ENCODE peak calls at places on chromosomes 5 and 9, in five cellular contexts. R is HEK293T, X is iPS-NIHi11, D is Ammon's horn, M is A549. Z is an unnamed sample.

GRCh38 chr9:15104826-15105420 is 194.7 kb upstream of the FREM1 start:
- DNase-seq in X (peak), D (peak), M (peak), R (peak), Z (peak)

GRCh38 chr5:127586811-127587210 is 62.1 kb upstream of the CTXN3 start:
- DNase-seq in D (no peak), M (no peak), X (no peak), R (no peak), Z (no peak)

GRCh38 chr5:119435436-119436132 is 16.7 kb upstream of the HSD17B4 start:
- DNase-seq in D (peak), M (peak), X (peak), R (peak), Z (no peak)

GRCh38 chr5:181223041-181223728 is at the start of gene TRIM41:
- DNase-seq in X (peak), R (peak), D (peak), M (peak), Z (peak)

GRCh38 chr9:134289241-134289875 is 36.9 kb upstream of the RXRA start:
- DNase-seq in X (no peak), R (no peak), M (no peak), D (no peak), Z (no peak)

GRCh38 chr5:176408590-176408989 is 7.7 kb downstream of the CLTB start:
- DNase-seq in R (no peak), M (no peak), X (no peak), D (no peak), Z (no peak)

GRCh38 chr9:114314881-114315722 is 7.8 kb upstream of the ORM1 start:
- DNase-seq in D (no peak), X (no peak), R (peak), M (no peak), Z (peak)

GRCh38 chr5:157473383-157474370 is 13.7 kb downstream of the NIPAL4 start:
- DNase-seq in M (no peak), D (no peak), R (no peak), X (no peak), Z (no peak)

GRCh38 chr5:142904421-142904820 is 134.2 kb downstream of the ARHGAP26 start:
- DNase-seq in D (no peak), X (peak), R (no peak), M (no peak), Z (no peak)

GRCh38 chr5:166493042-166493441 is 1798.4 kb upstream of the WWC1 start:
- DNase-seq in M (no peak), D (no peak), X (no peak), R (no peak), Z (no peak)

GRCh38 chr5:34740306-34740891 is 84.3 kb downstream of the RAI14 start:
- DNase-seq in D (no peak), M (no peak), X (no peak), R (no peak), Z (no peak)

GRCh38 chr5:75091597-75091996 is 39.2 kb upstream of the GCNT4 start:
- DNase-seq in R (no peak), M (no peak), D (no peak), X (no peak), Z (no peak)

GRCh38 chr9:35675732-35676392 is 2.1 kb downstream of the CA9 start:
- DNase-seq in X (peak), R (no peak), M (no peak), D (no peak), Z (no peak)

GRCh38 chr9:99050292-99050911 is 54.5 kb upstream of the TGFBR1 start:
- DNase-seq in R (no peak), X (no peak), D (no peak), M (peak), Z (no peak)

GRCh38 chr5:31059889-31060288 is 133.6 kb upstream of the CDH6 start:
- DNase-seq in X (no peak), M (no peak), D (no peak), R (no peak), Z (no peak)

GRCh38 chr9:101716629-101717028 is 21.8 kb downstream of the GRIN3A start:
- DNase-seq in M (no peak), R (no peak), D (no peak), X (no peak), Z (no peak)

GRCh38 chr5:175840050-175840841 is 31.1 kb upstream of the CPLX2 start:
- DNase-seq in X (no peak), R (peak), M (peak), D (no peak), Z (no peak)

GRCh38 chr5:96146675-96147074 is 185.0 kb upstream of the ELL2 start:
- DNase-seq in X (peak), D (peak), M (peak), R (no peak), Z (no peak)

GRCh38 chr5:5969942-5970483 is 408.3 kb downstream of the MED10 start:
- DNase-seq in M (no peak), X (no peak), D (no peak), R (no peak), Z (no peak)

GRCh38 chr5:172839669-172840068 is 5.6 kb downstream of the ERGIC1 start:
- DNase-seq in X (no peak), D (no peak), R (no peak), M (no peak), Z (no peak)

GRCh38 chr9:123927625-123928308 is 2.2 kb downstream of the DENND1A start:
- DNase-seq in X (no peak), D (no peak), M (no peak), R (no peak), Z (no peak)

GRCh38 chr5:158244882-158245281 is 385.9 kb upstream of the CLINT1 start:
- DNase-seq in X (no peak), R (no peak), M (no peak), D (no peak), Z (no peak)

GRCh38 chr9:114884787-114885452 is 45.5 kb downstream of the TNFSF8 start:
- DNase-seq in D (no peak), R (no peak), X (no peak), M (peak), Z (no peak)

GRCh38 chr5:180034564-180034963 is 37.0 kb downstream of the RNF130 start:
- DNase-seq in R (no peak), M (no peak), D (no peak), X (no peak), Z (no peak)

GRCh38 chr5:553874-554273 is 29.6 kb upstream of the SLC9A3 start:
- DNase-seq in R (peak), M (peak), D (no peak), X (peak), Z (no peak)

GRCh38 chr9:90805006-90805993 is 3.7 kb downstream of the SYK start:
- DNase-seq in R (no peak), M (no peak), X (no peak), D (no peak), Z (no peak)

GRCh38 chr5:43627028-43627427 is 24.0 kb downstream of the NNT start:
- DNase-seq in R (peak), X (peak), D (peak), M (peak), Z (no peak)

GRCh38 chr5:64166201-64166959 is 737 bp downstream of the RNF180 start:
- DNase-seq in M (no peak), R (no peak), X (no peak), D (peak), Z (no peak)

GRCh38 chr5:133259199-133259997 is 207.6 kb downstream of the HSPA4 start:
- DNase-seq in D (no peak), R (no peak), X (no peak), M (no peak), Z (no peak)

GRCh38 chr9:115739096-115739875 is 414.3 kb upstream of the PAPPA start:
- DNase-seq in X (no peak), D (no peak), R (no peak), M (no peak), Z (no peak)